ENCODE peak calls at places on chromosomes 6 and 20, in ten cellular contexts. One of them, this sample, is unnamed.

GRCh38 chr6:142735182-142735581 is 209.8 kb downstream of the HIVEP2 start:
- DNase-seq in H1: no peak
- DNase-seq in transverse colon: no peak
- DNase-seq in suprapubic skin: no peak
- DNase-seq in upper lobe of left lung: no peak
- DNase-seq in HCT116: no peak
- DNase-seq in GM23338: no peak
- DNase-seq in Panc1: no peak
- DNase-seq in stomach: no peak
- DNase-seq in HepG2: no peak
- DNase-seq in this sample: no peak

GRCh38 chr6:156502969-156503504 is 274.1 kb upstream of the ARID1B start:
- DNase-seq in H1: no peak
- DNase-seq in transverse colon: no peak
- DNase-seq in suprapubic skin: no peak
- DNase-seq in upper lobe of left lung: no peak
- DNase-seq in HCT116: no peak
- DNase-seq in GM23338: peak; percentile 4
- DNase-seq in Panc1: no peak
- DNase-seq in stomach: no peak
- DNase-seq in HepG2: no peak
- DNase-seq in this sample: no peak

GRCh38 chr6:127952831-127953230 is 52.0 kb upstream of the THEMIS start:
- DNase-seq in H1: no peak
- DNase-seq in transverse colon: no peak
- DNase-seq in suprapubic skin: no peak
- DNase-seq in upper lobe of left lung: no peak
- DNase-seq in HCT116: no peak
- DNase-seq in GM23338: no peak
- DNase-seq in Panc1: no peak
- DNase-seq in stomach: no peak
- DNase-seq in HepG2: no peak
- DNase-seq in this sample: no peak

GRCh38 chr6:24529985-24530384 is 35.2 kb downstream of the ALDH5A1 start:
- DNase-seq in H1: no peak
- DNase-seq in transverse colon: no peak
- DNase-seq in suprapubic skin: no peak
- DNase-seq in upper lobe of left lung: no peak
- DNase-seq in HCT116: no peak
- DNase-seq in GM23338: no peak
- DNase-seq in Panc1: no peak
- DNase-seq in stomach: no peak
- DNase-seq in HepG2: no peak
- DNase-seq in this sample: no peak

GRCh38 chr20:62235777-62236157 is 2.6 kb upstream of the OSBPL2 start:
- DNase-seq in H1: no peak
- DNase-seq in transverse colon: no peak
- DNase-seq in suprapubic skin: no peak
- DNase-seq in upper lobe of left lung: no peak
- DNase-seq in HCT116: no peak
- DNase-seq in GM23338: no peak
- DNase-seq in Panc1: no peak
- DNase-seq in stomach: no peak
- DNase-seq in HepG2: no peak
- DNase-seq in this sample: no peak

GRCh38 chr6:154164397-154164796 is 125.4 kb downstream of the OPRM1 start:
- DNase-seq in H1: no peak
- DNase-seq in transverse colon: no peak
- DNase-seq in suprapubic skin: no peak
- DNase-seq in upper lobe of left lung: no peak
- DNase-seq in HCT116: no peak
- DNase-seq in GM23338: no peak
- DNase-seq in Panc1: no peak
- DNase-seq in stomach: no peak
- DNase-seq in HepG2: no peak
- DNase-seq in this sample: no peak

GRCh38 chr6:168450921-168451320 is 9.9 kb downstream of the SMOC2 start:
- DNase-seq in H1: no peak
- DNase-seq in transverse colon: no peak
- DNase-seq in suprapubic skin: no peak
- DNase-seq in upper lobe of left lung: no peak
- DNase-seq in HCT116: no peak
- DNase-seq in GM23338: peak; percentile 61
- DNase-seq in Panc1: no peak
- DNase-seq in stomach: no peak
- DNase-seq in HepG2: no peak
- DNase-seq in this sample: no peak

GRCh38 chr20:45047581-45048119 is 53.3 kb downstream of the KCNS1 start:
- DNase-seq in H1: no peak
- DNase-seq in transverse colon: no peak
- DNase-seq in suprapubic skin: no peak
- DNase-seq in upper lobe of left lung: no peak
- DNase-seq in HCT116: no peak
- DNase-seq in GM23338: no peak
- DNase-seq in Panc1: no peak
- DNase-seq in stomach: no peak
- DNase-seq in HepG2: no peak
- DNase-seq in this sample: no peak

GRCh38 chr6:75524322-75524972 is 30.8 kb upstream of the FILIP1 start:
- DNase-seq in H1: no peak
- DNase-seq in transverse colon: no peak
- DNase-seq in suprapubic skin: no peak
- DNase-seq in upper lobe of left lung: no peak
- DNase-seq in HCT116: peak; percentile 10
- DNase-seq in GM23338: peak; percentile 1
- DNase-seq in Panc1: peak; percentile 48
- DNase-seq in stomach: no peak
- DNase-seq in HepG2: peak; percentile 95
- DNase-seq in this sample: no peak

GRCh38 chr6:3773696-3774298 is 22.3 kb upstream of the PXDC1 start:
- DNase-seq in H1: no peak
- DNase-seq in transverse colon: no peak
- DNase-seq in suprapubic skin: peak; percentile 85
- DNase-seq in upper lobe of left lung: no peak
- DNase-seq in HCT116: no peak
- DNase-seq in GM23338: no peak
- DNase-seq in Panc1: no peak
- DNase-seq in stomach: no peak
- DNase-seq in HepG2: no peak
- DNase-seq in this sample: no peak

GRCh38 chr6:127684501-127684900 is 107.5 kb downstream of the C6orf58 start:
- DNase-seq in H1: no peak
- DNase-seq in transverse colon: no peak
- DNase-seq in suprapubic skin: no peak
- DNase-seq in upper lobe of left lung: no peak
- DNase-seq in HCT116: no peak
- DNase-seq in GM23338: no peak
- DNase-seq in Panc1: no peak
- DNase-seq in stomach: no peak
- DNase-seq in HepG2: no peak
- DNase-seq in this sample: no peak

GRCh38 chr6:38567436-38567835 is 72.3 kb downstream of the BTBD9 start:
- DNase-seq in H1: no peak
- DNase-seq in transverse colon: peak; percentile 37
- DNase-seq in suprapubic skin: peak; percentile 89
- DNase-seq in upper lobe of left lung: no peak
- DNase-seq in HCT116: peak; percentile 21
- DNase-seq in GM23338: no peak
- DNase-seq in Panc1: no peak
- DNase-seq in stomach: peak; percentile 44
- DNase-seq in HepG2: no peak
- DNase-seq in this sample: no peak

GRCh38 chr20:9736373-9736772 is 102.5 kb downstream of the PAK5 start:
- DNase-seq in H1: no peak
- DNase-seq in transverse colon: no peak
- DNase-seq in suprapubic skin: no peak
- DNase-seq in upper lobe of left lung: no peak
- DNase-seq in HCT116: no peak
- DNase-seq in GM23338: no peak
- DNase-seq in Panc1: no peak
- DNase-seq in stomach: no peak
- DNase-seq in HepG2: no peak
- DNase-seq in this sample: no peak

GRCh38 chr6:149846321-149846720 is 17.8 kb downstream of the LRP11 start:
- DNase-seq in H1: no peak
- DNase-seq in transverse colon: no peak
- DNase-seq in suprapubic skin: peak; percentile 73
- DNase-seq in upper lobe of left lung: no peak
- DNase-seq in HCT116: no peak
- DNase-seq in GM23338: no peak
- DNase-seq in Panc1: no peak
- DNase-seq in stomach: peak; percentile 48
- DNase-seq in HepG2: no peak
- DNase-seq in this sample: no peak

GRCh38 chr20:64030371-64031134 is 5.4 kb upstream of the C20orf204 start:
- DNase-seq in H1: no peak
- DNase-seq in transverse colon: peak; percentile 49
- DNase-seq in suprapubic skin: no peak
- DNase-seq in upper lobe of left lung: peak; percentile 68
- DNase-seq in HCT116: no peak
- DNase-seq in GM23338: no peak
- DNase-seq in Panc1: no peak
- DNase-seq in stomach: no peak
- DNase-seq in HepG2: no peak
- DNase-seq in this sample: no peak

GRCh38 chr6:169806718-169807117 is 55.3 kb downstream of the ERMARD start:
- DNase-seq in H1: no peak
- DNase-seq in transverse colon: no peak
- DNase-seq in suprapubic skin: peak; percentile 7
- DNase-seq in upper lobe of left lung: no peak
- DNase-seq in HCT116: no peak
- DNase-seq in GM23338: no peak
- DNase-seq in Panc1: no peak
- DNase-seq in stomach: no peak
- DNase-seq in HepG2: no peak
- DNase-seq in this sample: no peak
- TF ChIP-seq POLR2AphosphoS5 in H1: no peak
- TF ChIP-seq POLR2AphosphoS5 in transverse colon: no peak
- TF ChIP-seq POLR2AphosphoS5 in suprapubic skin: no peak
- TF ChIP-seq POLR2AphosphoS5 in upper lobe of left lung: no peak
- TF ChIP-seq POLR2AphosphoS5 in HCT116: no peak
- TF ChIP-seq POLR2AphosphoS5 in GM23338: no peak
- TF ChIP-seq POLR2AphosphoS5 in Panc1: no peak
- TF ChIP-seq POLR2AphosphoS5 in stomach: no peak
- TF ChIP-seq POLR2AphosphoS5 in HepG2: no peak
- TF ChIP-seq POLR2AphosphoS5 in this sample: no peak

GRCh38 chr6:119328866-119329806 is 20.4 kb downstream of the MAN1A1 start:
- DNase-seq in H1: no peak
- DNase-seq in transverse colon: no peak
- DNase-seq in suprapubic skin: no peak
- DNase-seq in upper lobe of left lung: no peak
- DNase-seq in HCT116: no peak
- DNase-seq in GM23338: no peak
- DNase-seq in Panc1: no peak
- DNase-seq in stomach: no peak
- DNase-seq in HepG2: no peak
- DNase-seq in this sample: no peak
- H3K27me3 ChIP-seq in H1: no peaks in the 10 kb centered on the region
- H3K27me3 ChIP-seq in transverse colon: no peaks in the 10 kb centered on the region
- H3K27me3 ChIP-seq in suprapubic skin: no peaks in the 10 kb centered on the region
- H3K27me3 ChIP-seq in upper lobe of left lung: no peaks in the 10 kb centered on the region
- H3K27me3 ChIP-seq in HCT116: no peaks in the 10 kb centered on the region
- H3K27me3 ChIP-seq in GM23338: no peaks in the 10 kb centered on the region
- H3K27me3 ChIP-seq in Panc1: peaks cover 3% of the 10 kb centered on the region
- H3K27me3 ChIP-seq in stomach: no peaks in the 10 kb centered on the region
- H3K27me3 ChIP-seq in HepG2: no peaks in the 10 kb centered on the region
- H3K27me3 ChIP-seq in this sample: no peaks in the 10 kb centered on the region

DNA sequence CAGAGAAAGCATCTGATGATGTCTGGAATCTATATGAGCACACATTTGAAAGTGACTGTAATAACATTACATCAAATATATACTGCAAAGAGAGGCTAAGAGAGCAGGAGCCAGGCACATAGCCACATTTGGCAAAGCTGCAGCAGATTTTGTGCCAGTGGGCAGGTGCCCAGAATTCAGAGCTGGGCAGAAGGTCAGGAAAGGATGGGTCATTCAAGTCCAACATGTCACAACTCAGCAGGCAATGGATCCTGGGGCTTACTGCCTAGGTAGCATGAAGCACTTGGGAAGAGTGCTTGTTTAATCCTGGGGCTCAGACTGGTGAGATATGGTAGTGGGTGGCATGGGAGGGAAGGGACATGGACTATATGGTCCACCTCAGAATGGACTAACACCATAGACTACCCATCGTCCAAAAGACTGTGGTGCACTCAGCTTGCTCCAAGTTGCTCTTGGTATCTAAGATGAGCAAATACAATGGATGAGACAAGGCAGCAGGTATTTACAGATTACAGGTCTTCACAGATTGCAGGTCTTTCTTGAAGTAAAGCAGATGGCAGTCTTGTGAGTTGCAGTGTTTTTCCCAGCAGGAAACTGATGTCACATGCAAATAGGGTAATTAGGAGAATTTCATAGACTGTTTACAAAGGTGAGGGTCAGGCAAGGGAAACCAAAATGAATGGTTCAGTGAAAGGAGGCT is 31.2 kb upstream of the SHLD1 start:
- DNase-seq in H1: no peak
- DNase-seq in transverse colon: no peak
- DNase-seq in suprapubic skin: no peak
- DNase-seq in upper lobe of left lung: no peak
- DNase-seq in HCT116: no peak
- DNase-seq in GM23338: no peak
- DNase-seq in Panc1: no peak
- DNase-seq in stomach: no peak
- DNase-seq in HepG2: no peak
- DNase-seq in this sample: no peak
- H3K4me3 ChIP-seq in H1: no peak overlapping the region
- H3K4me3 ChIP-seq in transverse colon: no peak overlapping the region
- H3K4me3 ChIP-seq in suprapubic skin: no peak overlapping the region
- H3K4me3 ChIP-seq in upper lobe of left lung: no peak overlapping the region
- H3K4me3 ChIP-seq in HCT116: no peak overlapping the region
- H3K4me3 ChIP-seq in GM23338: no peak overlapping the region
- H3K4me3 ChIP-seq in Panc1: no peak overlapping the region
- H3K4me3 ChIP-seq in stomach: no peak overlapping the region
- H3K4me3 ChIP-seq in HepG2: no peak overlapping the region
- H3K4me3 ChIP-seq in this sample: no peak overlapping the region

GRCh38 chr20:14093652-14094051 is 98.3 kb downstream of the MACROD2 start:
- DNase-seq in H1: no peak
- DNase-seq in transverse colon: no peak
- DNase-seq in suprapubic skin: no peak
- DNase-seq in upper lobe of left lung: no peak
- DNase-seq in HCT116: no peak
- DNase-seq in GM23338: no peak
- DNase-seq in Panc1: no peak
- DNase-seq in stomach: peak; percentile 41
- DNase-seq in HepG2: no peak
- DNase-seq in this sample: no peak
- TF ChIP-seq POLR2AphosphoS5 in H1: no peak
- TF ChIP-seq POLR2AphosphoS5 in transverse colon: no peak
- TF ChIP-seq POLR2AphosphoS5 in suprapubic skin: no peak
- TF ChIP-seq POLR2AphosphoS5 in upper lobe of left lung: no peak
- TF ChIP-seq POLR2AphosphoS5 in HCT116: no peak
- TF ChIP-seq POLR2AphosphoS5 in GM23338: no peak
- TF ChIP-seq POLR2AphosphoS5 in Panc1: no peak
- TF ChIP-seq POLR2AphosphoS5 in stomach: no peak
- TF ChIP-seq POLR2AphosphoS5 in HepG2: no peak
- TF ChIP-seq POLR2AphosphoS5 in this sample: no peak

GRCh38 chr6:35304299-35304698 is 6.7 kb downstream of the DEF6 start:
- DNase-seq in H1: no peak
- DNase-seq in transverse colon: no peak
- DNase-seq in suprapubic skin: no peak
- DNase-seq in upper lobe of left lung: no peak
- DNase-seq in HCT116: no peak
- DNase-seq in GM23338: no peak
- DNase-seq in Panc1: no peak
- DNase-seq in stomach: no peak
- DNase-seq in HepG2: no peak
- DNase-seq in this sample: no peak
- H3K27me3 ChIP-seq in H1: no peaks in the 10 kb centered on the region
- H3K27me3 ChIP-seq in transverse colon: no peaks in the 10 kb centered on the region
- H3K27me3 ChIP-seq in suprapubic skin: no peaks in the 10 kb centered on the region
- H3K27me3 ChIP-seq in upper lobe of left lung: no peaks in the 10 kb centered on the region
- H3K27me3 ChIP-seq in HCT116: no peaks in the 10 kb centered on the region
- H3K27me3 ChIP-seq in GM23338: no peaks in the 10 kb centered on the region
- H3K27me3 ChIP-seq in Panc1: no peaks in the 10 kb centered on the region
- H3K27me3 ChIP-seq in stomach: no peaks in the 10 kb centered on the region
- H3K27me3 ChIP-seq in HepG2: no peaks in the 10 kb centered on the region
- H3K27me3 ChIP-seq in this sample: no peaks in the 10 kb centered on the region